ENCODE peak calls at places on chromosomes 7 and 10, in ten cellular contexts. M is GM13976; C is H9; O is mucosa of descending colon; S is ovary; J is CD8-positive, alpha-beta T cell; D is glutamatergic neuron; L is WERI-Rb-1; N is neural crest cell; B is mammary epithelial cell. Q is an unnamed sample.

GRCh38 chr7:43785425-43785824 is 26.9 kb downstream of the BLVRA start:
- DNase-seq in M (no peak), C (no peak), O (peak), S (peak), J (no peak), D (no peak), L (no peak), N (no peak), B (peak), Q (no peak)

GRCh38 chr7:87451187-87451586 is 24.3 kb downstream of the ABCB4 start:
- DNase-seq in M (no peak), C (no peak), O (no peak), S (no peak), J (no peak), D (no peak), L (no peak), N (no peak), B (no peak), Q (no peak)

GRCh38 chr10:77226871-77227557 is 410.6 kb downstream of the KCNMA1 start:
- DNase-seq in M (no peak), C (no peak), O (no peak), S (no peak), J (no peak), D (no peak), L (no peak), N (no peak), B (peak), Q (no peak)

GRCh38 chr10:132465193-132465888 is 68.3 kb downstream of the PWWP2B start:
- DNase-seq in M (no peak), C (no peak), O (peak), S (no peak), J (no peak), D (peak), L (no peak), N (no peak), B (no peak), Q (peak)

GRCh38 chr10:109913351-109913902 is 9.9 kb downstream of the XPNPEP1 start:
- DNase-seq in M (no peak), C (peak), O (no peak), S (no peak), J (no peak), D (no peak), L (no peak), N (no peak), B (no peak), Q (no peak)

GRCh38 chr7:537911-538634 is 18.4 kb upstream of the PDGFA start:
- DNase-seq in M (no peak), C (peak), O (peak), S (no peak), J (no peak), D (no peak), L (no peak), N (no peak), B (peak), Q (peak)

GRCh38 chr10:133390597-133391248 is 3.2 kb upstream of the MTG1 start:
- DNase-seq in M (no peak), C (no peak), O (no peak), S (no peak), J (no peak), D (no peak), L (no peak), N (no peak), B (no peak), Q (no peak)

GRCh38 chr7:1910827-1911226 is 240.8 kb downstream of the ELFN1 start:
- DNase-seq in M (no peak), C (no peak), O (no peak), S (no peak), J (no peak), D (no peak), L (no peak), N (no peak), B (no peak), Q (no peak)

GRCh38 chr10:1420663-1421362 is 316.5 kb downstream of the ADARB2 start:
- DNase-seq in M (peak), C (peak), O (peak), S (peak), J (peak), D (peak), L (peak), N (peak), B (peak), Q (peak)

GRCh38 chr10:38054361-38054797 is 39.8 kb upstream of the ZNF37A start:
- DNase-seq in M (no peak), C (no peak), O (no peak), S (no peak), J (no peak), D (no peak), L (no peak), N (no peak), B (peak), Q (no peak)

GRCh38 chr7:130441408-130441854 is 615 bp upstream of the CEP41 start:
- DNase-seq in M (peak), C (peak), O (no peak), S (no peak), J (no peak), D (peak), L (peak), N (peak), B (peak), Q (peak)

GRCh38 chr7:108310351-108310750 is 145.9 kb downstream of the NRCAM start:
- DNase-seq in M (no peak), C (no peak), O (no peak), S (no peak), J (no peak), D (no peak), L (no peak), N (no peak), B (peak), Q (no peak)

GRCh38 chr10:127982601-127983000 is 75.7 kb downstream of the PTPRE start:
- DNase-seq in M (no peak), C (peak), O (no peak), S (no peak), J (no peak), D (no peak), L (no peak), N (no peak), B (no peak), Q (no peak)

GRCh38 chr7:88759216-88759955 is at the start of gene ZNF804B:
- DNase-seq in M (peak), C (peak), O (no peak), S (no peak), J (no peak), D (peak), L (peak), N (peak), B (no peak), Q (peak)

GRCh38 chr10:60335708-60336107 is 54.0 kb downstream of the ANK3 start:
- DNase-seq in M (no peak), C (no peak), O (no peak), S (no peak), J (no peak), D (no peak), L (no peak), N (no peak), B (no peak), Q (no peak)

GRCh38 chr10:127592586-127592985 is 43.5 kb downstream of the NPS start:
- DNase-seq in M (no peak), C (no peak), O (no peak), S (no peak), J (no peak), D (no peak), L (no peak), N (no peak), B (no peak), Q (no peak)

GRCh38 chr7:76002822-76003221 is 8.4 kb upstream of the TMEM120A start:
- DNase-seq in M (no peak), C (no peak), O (no peak), S (no peak), J (no peak), D (no peak), L (no peak), N (no peak), B (no peak), Q (no peak)

GRCh38 chr7:94338921-94339371 is 55.7 kb upstream of the COL1A2 start:
- DNase-seq in M (no peak), C (no peak), O (no peak), S (no peak), J (no peak), D (no peak), L (peak), N (no peak), B (peak), Q (no peak)

DNA sequence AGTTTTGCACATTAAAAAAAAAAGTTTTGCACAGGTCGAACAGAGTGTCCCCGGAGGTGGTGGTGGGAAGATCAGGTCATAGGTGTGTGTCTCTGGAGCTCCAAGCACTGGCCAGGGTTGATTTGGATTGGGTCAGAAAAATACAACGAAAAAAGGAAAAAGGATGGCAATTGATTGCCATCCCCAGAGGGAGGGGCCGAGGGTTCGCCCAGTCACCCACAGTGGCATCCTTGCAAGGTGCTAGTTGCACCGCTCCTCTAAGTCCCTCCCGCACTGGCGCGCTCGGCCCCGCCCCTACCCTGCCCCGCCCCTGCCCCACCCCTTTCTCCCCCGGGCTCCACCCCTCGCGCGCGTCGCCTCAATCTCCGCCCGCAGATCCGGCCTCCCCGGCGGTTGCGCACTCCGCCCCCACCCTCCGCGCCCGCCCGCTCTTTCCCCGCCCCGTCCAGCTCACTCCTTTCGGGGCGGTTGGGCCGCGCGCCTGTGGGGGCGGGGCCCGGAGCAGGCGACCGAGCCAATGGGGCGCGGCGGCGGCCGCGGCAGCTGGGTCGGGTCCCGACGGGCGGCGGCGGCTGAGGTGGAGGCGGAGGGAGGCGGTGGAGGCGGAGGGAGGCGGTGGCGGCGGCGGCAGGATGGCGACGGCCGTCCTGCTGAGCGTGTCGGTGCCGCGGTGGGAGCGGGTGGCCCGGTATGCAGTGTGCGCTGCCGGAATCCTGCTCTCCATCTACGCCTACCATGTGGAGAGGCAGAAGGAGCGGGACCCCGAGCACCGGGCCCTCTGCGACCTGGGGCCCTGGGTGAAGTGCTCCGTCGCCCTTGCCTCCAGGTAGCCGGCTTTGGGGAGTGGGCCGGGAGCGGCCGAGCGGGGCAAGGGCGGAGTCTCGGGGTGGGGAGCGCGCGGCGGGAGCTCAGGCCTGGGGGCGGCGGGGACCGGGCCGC is 31.5 kb upstream of the ERV3-1 start:
- DNase-seq in M (peak), C (peak), O (peak), S (peak), J (peak), D (peak), L (peak), N (peak), B (peak), Q (peak)
- TF ChIP-seq CTCF in M (no peak), C (peak), O (no peak), S (no peak), J (peak), D (peak), L (peak), N (peak), B (no peak), Q (peak)

GRCh38 chr10:13820119-13820518 is 233.4 kb downstream of the PRPF18 start:
- DNase-seq in M (no peak), C (no peak), O (no peak), S (no peak), J (no peak), D (no peak), L (no peak), N (no peak), B (no peak), Q (no peak)

GRCh38 chr10:13816195-13816926 is 229.6 kb downstream of the PRPF18 start:
- DNase-seq in M (no peak), C (no peak), O (peak), S (peak), J (no peak), D (no peak), L (no peak), N (no peak), B (peak), Q (no peak)

GRCh38 chr10:13823046-13823711 is 236.4 kb downstream of the PRPF18 start:
- DNase-seq in M (no peak), C (peak), O (no peak), S (no peak), J (no peak), D (peak), L (no peak), N (no peak), B (no peak), Q (no peak)

GRCh38 chr10:13822475-13822874 is 235.7 kb downstream of the PRPF18 start:
- DNase-seq in M (no peak), C (no peak), O (no peak), S (no peak), J (no peak), D (peak), L (no peak), N (no peak), B (no peak), Q (no peak)

DNA sequence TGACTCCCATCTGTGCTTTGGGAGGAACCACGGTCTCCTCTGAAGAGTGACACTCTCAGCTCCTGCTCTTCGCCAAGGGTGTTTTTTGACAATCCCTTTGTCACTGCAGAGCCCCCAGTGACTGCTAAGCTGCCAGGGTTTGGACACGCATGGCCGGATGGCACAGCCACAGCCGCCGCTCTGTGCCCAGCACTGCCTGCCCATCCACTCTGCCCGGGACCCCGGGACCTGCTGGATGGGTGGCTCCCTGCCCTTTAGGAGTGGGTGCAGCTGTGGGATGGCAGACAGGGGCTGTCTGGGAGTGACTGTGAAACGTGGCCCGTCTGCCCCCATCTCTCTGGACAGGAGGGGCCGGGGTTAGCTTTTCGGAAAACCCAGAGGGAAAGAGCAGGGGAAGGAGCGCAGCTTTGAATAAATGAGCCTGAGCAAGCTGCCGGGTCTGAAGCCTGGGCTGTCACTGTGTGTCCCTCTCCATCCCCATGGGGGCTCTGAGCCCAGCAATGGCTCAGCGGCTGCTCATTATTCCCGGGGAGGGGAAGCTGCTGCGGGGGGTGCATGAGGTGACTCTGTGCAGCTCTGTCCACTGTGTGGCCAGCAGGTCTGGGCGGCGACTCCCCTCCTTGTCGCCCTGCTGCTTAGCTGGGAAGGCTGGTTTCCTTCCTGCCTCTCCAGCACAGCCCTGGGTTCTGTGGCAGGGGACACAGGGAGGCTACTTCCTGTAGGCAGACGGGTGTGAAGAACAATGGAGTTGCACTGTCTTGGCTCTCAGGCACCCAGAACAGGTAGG is 234.0 kb downstream of the PRPF18 start:
- DNase-seq in M (no peak), C (no peak), O (no peak), S (no peak), J (no peak), D (peak), L (peak), N (no peak), B (no peak), Q (peak)
- TF ChIP-seq CTCF in M (no peak), C (no peak), O (no peak), S (no peak), J (no peak), D (no peak), L (no peak), N (no peak), B (no peak), Q (no peak)

DNA sequence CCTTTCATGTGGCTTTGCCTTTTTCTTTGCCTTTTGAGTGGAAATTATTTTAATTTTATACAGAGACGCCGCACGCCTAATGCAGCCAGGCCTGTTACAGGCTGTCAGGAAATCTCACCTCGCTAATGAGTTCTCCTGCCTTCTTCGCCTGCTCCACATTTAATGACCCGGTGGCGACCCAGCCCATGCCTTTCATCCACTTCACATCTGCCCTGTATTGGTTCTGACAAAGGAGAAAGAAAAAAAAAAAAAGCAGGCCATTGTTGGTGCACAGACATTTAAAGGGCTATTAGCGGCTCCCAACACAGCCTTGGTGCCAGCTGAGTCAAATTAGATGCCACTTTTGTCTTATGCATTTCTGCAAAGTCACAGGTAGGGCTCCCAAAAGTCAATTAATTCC is 43.4 kb downstream of the NRAP start:
- DNase-seq in M (no peak), C (no peak), O (no peak), S (no peak), J (no peak), D (no peak), L (no peak), N (no peak), B (no peak), Q (no peak)
- TF ChIP-seq CTCF in M (no peak), C (no peak), O (no peak), S (no peak), J (no peak), D (no peak), L (no peak), N (no peak), B (no peak), Q (no peak)

DNA sequence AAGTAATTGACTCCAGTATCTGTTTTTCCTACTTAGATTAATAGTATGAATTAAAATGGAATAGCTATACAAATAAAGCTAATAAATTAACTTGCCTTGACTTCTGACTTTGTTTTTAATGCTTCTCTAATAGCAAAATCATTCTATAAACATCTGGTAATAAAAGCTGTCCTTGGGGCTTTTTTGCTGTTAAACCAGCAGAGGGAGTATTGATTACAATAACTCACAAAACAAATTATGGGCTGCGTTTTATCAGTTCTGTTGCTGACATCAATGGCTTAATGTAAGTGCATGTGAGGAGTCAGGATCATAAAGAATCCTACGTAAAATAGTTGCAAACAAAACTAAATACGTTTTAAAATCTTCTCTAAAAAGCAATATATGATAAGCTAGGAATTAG is 667.8 kb downstream of the PCDH15 start:
- DNase-seq in M (no peak), C (no peak), O (no peak), S (no peak), J (no peak), D (no peak), L (no peak), N (no peak), B (no peak), Q (no peak)
- TF ChIP-seq CTCF in M (peak), C (peak), O (no peak), S (no peak), J (no peak), D (peak), L (no peak), N (peak), B (peak), Q (peak)

DNA sequence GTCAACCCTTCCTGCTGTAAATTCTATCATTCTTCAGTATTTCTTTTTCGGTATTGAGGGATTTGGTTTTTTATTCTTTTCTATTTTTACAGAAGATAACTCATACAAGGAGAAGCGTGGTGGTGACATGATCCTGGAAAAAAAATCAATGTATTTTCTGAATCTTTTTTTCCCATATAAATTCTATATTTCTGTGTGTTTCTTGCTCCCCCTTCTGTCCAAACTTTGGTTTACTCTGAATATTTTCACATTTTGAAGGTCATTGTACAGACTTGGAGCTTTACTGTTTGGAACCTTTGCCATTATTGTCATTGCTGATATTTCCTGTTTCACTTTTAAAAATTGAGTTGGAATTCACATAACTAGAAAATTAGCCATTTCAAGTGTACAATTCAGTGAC is 246.3 kb downstream of the REEP3 start:
- DNase-seq in M (no peak), C (no peak), O (no peak), S (no peak), J (no peak), D (no peak), L (no peak), N (no peak), B (peak), Q (no peak)
- TF ChIP-seq CTCF in M (peak), C (peak), O (no peak), S (no peak), J (no peak), D (peak), L (no peak), N (peak), B (peak), Q (peak)

GRCh38 chr10:48881937-48882336 is 57.7 kb downstream of the LRRC18 start:
- DNase-seq in M (no peak), C (no peak), O (no peak), S (no peak), J (no peak), D (no peak), L (no peak), N (no peak), B (no peak), Q (no peak)

GRCh38 chr10:48884337-48885045 is 55.1 kb downstream of the LRRC18 start:
- DNase-seq in M (no peak), C (no peak), O (no peak), S (no peak), J (no peak), D (no peak), L (no peak), N (no peak), B (no peak), Q (no peak)

GRCh38 chr10:48887982-48888381 is 51.7 kb downstream of the LRRC18 start:
- DNase-seq in M (no peak), C (no peak), O (no peak), S (no peak), J (no peak), D (no peak), L (no peak), N (no peak), B (no peak), Q (no peak)

GRCh38 chr10:48882881-48883280 is 56.8 kb downstream of the LRRC18 start:
- DNase-seq in M (no peak), C (no peak), O (no peak), S (no peak), J (no peak), D (no peak), L (no peak), N (no peak), B (no peak), Q (no peak)

GRCh38 chr10:48885376-48885775 is 54.3 kb downstream of the LRRC18 start:
- DNase-seq in M (no peak), C (no peak), O (peak), S (peak), J (no peak), D (peak), L (peak), N (peak), B (no peak), Q (peak)
- TF ChIP-seq CTCF in M (no peak), C (peak), O (no peak), S (peak), J (no peak), D (peak), L (peak), N (peak), B (peak), Q (peak)

Q was measured in nephron progenitor cell.